ENCODE peak calls at places on chromosomes 11 and 22, in ten cellular contexts. R is adipocyte; X is mesothelial cell of epicardium; U is Daoy; Q is GM06990; C is HT1080; H is fibroblast of gingiva; G is stimulated activated CD4-positive, alpha-beta T cell treated with anti-CD3 and anti-CD28 coated beads, Interleukin-4, amount 100 ng/mL, for 48 hours; W is NCI-H774; O is effector memory CD4-positive, alpha-beta T cell. P is an unnamed sample.

GRCh38 chr22:30324008-30324730 is 2.6 kb downstream of the TBC1D10A start:
- DNase-seq in R (peak), X (no peak), U (peak), Q (no peak), C (no peak), H (peak), G (no peak), W (no peak), O (no peak), P (no peak)

GRCh38 chr11:93468286-93468685 is 74.9 kb downstream of the SMCO4 start:
- DNase-seq in R (no peak), X (no peak), U (no peak), Q (no peak), C (no peak), H (no peak), G (no peak), W (no peak), O (no peak), P (no peak)

GRCh38 chr22:28829358-28830181 is 29.2 kb upstream of the XBP1 start:
- DNase-seq in R (peak), X (peak), U (peak), Q (no peak), C (peak), H (peak), G (peak), W (no peak), O (peak), P (peak)

GRCh38 chr11:43866520-43866919 is 14.1 kb upstream of the ALKBH3 start:
- DNase-seq in R (peak), X (no peak), U (no peak), Q (no peak), C (peak), H (no peak), G (no peak), W (no peak), O (no peak), P (no peak)

GRCh38 chr11:35815556-35816315 is 128.1 kb upstream of the LDLRAD3 start:
- DNase-seq in R (peak), X (no peak), U (no peak), Q (no peak), C (no peak), H (peak), G (no peak), W (no peak), O (no peak), P (no peak)

GRCh38 chr11:43427971-43428370 is 69.3 kb downstream of the TTC17 start:
- DNase-seq in R (no peak), X (no peak), U (no peak), Q (no peak), C (peak), H (no peak), G (no peak), W (no peak), O (no peak), P (no peak)

GRCh38 chr11:114892381-114893197 is 214.3 kb downstream of the NXPE2 start:
- DNase-seq in R (no peak), X (no peak), U (no peak), Q (no peak), C (peak), H (no peak), G (peak), W (no peak), O (no peak), P (peak)

GRCh38 chr11:94402355-94402754 is 1.1 kb upstream of the GPR83 start:
- DNase-seq in R (no peak), X (no peak), U (no peak), Q (no peak), C (no peak), H (no peak), G (no peak), W (no peak), O (no peak), P (no peak)

GRCh38 chr11:13962198-13962561 is 343 bp upstream of the SPON1 start:
- DNase-seq in R (no peak), X (no peak), U (no peak), Q (no peak), C (no peak), H (no peak), G (no peak), W (no peak), O (no peak), P (no peak)

GRCh38 chr11:405323-405975 is 9.3 kb downstream of the SIGIRR start:
- DNase-seq in R (no peak), X (no peak), U (no peak), Q (no peak), C (no peak), H (peak), G (no peak), W (no peak), O (no peak), P (no peak)

GRCh38 chr11:99952816-99953215 is 734.3 kb upstream of the ARHGAP42 start:
- DNase-seq in R (no peak), X (no peak), U (no peak), Q (no peak), C (peak), H (no peak), G (no peak), W (no peak), O (no peak), P (no peak)

GRCh38 chr22:29110946-29111345 is 38.1 kb downstream of the KREMEN1 start:
- DNase-seq in R (no peak), X (no peak), U (no peak), Q (no peak), C (no peak), H (no peak), G (no peak), W (no peak), O (no peak), P (no peak)

GRCh38 chr11:75625970-75626691 is 42.7 kb downstream of the MAP6 start:
- DNase-seq in R (peak), X (no peak), U (peak), Q (no peak), C (peak), H (peak), G (no peak), W (no peak), O (no peak), P (no peak)

GRCh38 chr11:26134053-26134452 is 197.9 kb upstream of the ANO3 start:
- DNase-seq in R (no peak), X (no peak), U (no peak), Q (no peak), C (no peak), H (no peak), G (no peak), W (no peak), O (no peak), P (no peak)

GRCh38 chr11:16790484-16791240 is 52.2 kb downstream of the C11orf58 start:
- DNase-seq in R (no peak), X (no peak), U (no peak), Q (no peak), C (no peak), H (no peak), G (no peak), W (no peak), O (no peak), P (no peak)

GRCh38 chr22:25563757-25564319 is 637 bp upstream of the GRK3 start:
- DNase-seq in R (peak), X (no peak), U (no peak), Q (no peak), C (no peak), H (no peak), G (peak), W (no peak), O (no peak), P (peak)

GRCh38 chr22:26673485-26673884 is 16.1 kb downstream of the MIAT start:
- DNase-seq in R (peak), X (no peak), U (peak), Q (no peak), C (peak), H (no peak), G (no peak), W (no peak), O (peak), P (no peak)

GRCh38 chr11:126734752-126735151 is 265.8 kb downstream of the KIRREL3 start:
- DNase-seq in R (no peak), X (no peak), U (no peak), Q (peak), C (no peak), H (no peak), G (no peak), W (no peak), O (no peak), P (no peak)

GRCh38 chr22:19909350-19910179 is 32.0 kb upstream of the COMT start:
- DNase-seq in R (peak), X (peak), U (peak), Q (peak), C (peak), H (peak), G (peak), W (peak), O (peak), P (peak)

GRCh38 chr22:50577697-50577986 is 585 bp downstream of the CPT1B start:
- DNase-seq in R (no peak), X (no peak), U (no peak), Q (no peak), C (no peak), H (no peak), G (no peak), W (no peak), O (no peak), P (no peak)

GRCh38 chr11:130508913-130509312 is 60.5 kb downstream of the ADAMTS15 start:
- DNase-seq in R (no peak), X (no peak), U (no peak), Q (no peak), C (no peak), H (no peak), G (no peak), W (no peak), O (no peak), P (no peak)

GRCh38 chr22:36763576-36763975 is 12.3 kb downstream of the IFT27 start:
- DNase-seq in R (no peak), X (peak), U (no peak), Q (no peak), C (no peak), H (no peak), G (no peak), W (no peak), O (no peak), P (peak)

GRCh38 chr22:36068776-36069344 is 40.2 kb upstream of the RBFOX2 start:
- DNase-seq in R (no peak), X (no peak), U (no peak), Q (no peak), C (no peak), H (no peak), G (no peak), W (no peak), O (no peak), P (no peak)

GRCh38 chr11:85809881-85810280 is 1.1 kb downstream of the SYTL2 start:
- DNase-seq in R (peak), X (no peak), U (peak), Q (no peak), C (peak), H (no peak), G (no peak), W (no peak), O (no peak), P (peak)

GRCh38 chr22:44261861-44262595 is 50.7 kb downstream of the SHISAL1 start:
- DNase-seq in R (no peak), X (peak), U (no peak), Q (no peak), C (no peak), H (no peak), G (no peak), W (no peak), O (no peak), P (peak)

GRCh38 chr11:71129624-71130023 is 122.8 kb downstream of the SHANK2 start:
- DNase-seq in R (no peak), X (no peak), U (peak), Q (no peak), C (peak), H (peak), G (no peak), W (no peak), O (no peak), P (no peak)

GRCh38 chr22:48749555-48750227 is 1078.0 kb downstream of the BRD1 start:
- DNase-seq in R (no peak), X (no peak), U (no peak), Q (no peak), C (no peak), H (no peak), G (no peak), W (no peak), O (no peak), P (no peak)

GRCh38 chr11:66743271-66743968 is 14.4 kb upstream of the SPTBN2 start:
- DNase-seq in R (no peak), X (no peak), U (peak), Q (no peak), C (no peak), H (no peak), G (no peak), W (no peak), O (no peak), P (no peak)

GRCh38 chr22:47157093-47157420 is 394.6 kb downstream of the TBC1D22A start:
- DNase-seq in R (no peak), X (no peak), U (no peak), Q (no peak), C (no peak), H (no peak), G (no peak), W (no peak), O (no peak), P (no peak)

GRCh38 chr11:102495161-102496042 is 35.1 kb downstream of the MMP7 start:
- DNase-seq in R (peak), X (no peak), U (peak), Q (peak), C (peak), H (peak), G (no peak), W (peak), O (no peak), P (peak)

GRCh38 chr11:2990617-2991476 is 1.3 kb downstream of the NAP1L4 start:
- DNase-seq in R (peak), X (no peak), U (peak), Q (no peak), C (peak), H (no peak), G (peak), W (no peak), O (no peak), P (no peak)

GRCh38 chr11:30387891-30388861 is 65.3 kb downstream of the ARL14EP start:
- DNase-seq in R (no peak), X (no peak), U (no peak), Q (no peak), C (no peak), H (no peak), G (no peak), W (no peak), O (no peak), P (no peak)

GRCh38 chr11:111819161-111820058 is 52.0 kb downstream of the ALG9 start:
- DNase-seq in R (peak), X (no peak), U (no peak), Q (no peak), C (no peak), H (peak), G (no peak), W (no peak), O (no peak), P (no peak)

GRCh38 chr22:46262449-46263207 is 515 bp downstream of the PKDREJ start:
- DNase-seq in R (peak), X (no peak), U (no peak), Q (no peak), C (no peak), H (peak), G (no peak), W (no peak), O (no peak), P (no peak)

GRCh38 chr11:116567721-116568242 is 205.0 kb downstream of the BUD13 start:
- DNase-seq in R (no peak), X (no peak), U (no peak), Q (no peak), C (no peak), H (no peak), G (no peak), W (no peak), O (no peak), P (no peak)

GRCh38 chr11:67404515-67405195 is 772 bp downstream of the TBC1D10C start:
- DNase-seq in R (no peak), X (no peak), U (no peak), Q (no peak), C (no peak), H (no peak), G (no peak), W (no peak), O (no peak), P (no peak)

P was measured in BE2C.